ENCODE peak calls at places on chromosome 15, in eight cellular contexts. L is CD8-positive, alpha-beta T cell; N is keratinocyte; X is A549; W is fibroblast of the aortic adventitia; V is GM12865; T is fibroblast of pulmonary artery; E is HFF-Myc. H is an unnamed sample.

GRCh38 chr15:40407343-40407990 is 1.9 kb downstream of the IVD start:
- DNase-seq in V (peak), W (no peak), T (no peak), X (no peak), E (no peak), L (no peak), N (no peak), H (no peak)

GRCh38 chr15:67049351-67050044 is 15.9 kb upstream of the SMAD3 start:
- DNase-seq in W (peak), X (no peak), E (no peak), V (no peak), N (peak), T (peak), L (no peak), H (no peak)

GRCh38 chr15:83992356-83993031 is 243.1 kb upstream of the GOLGA6L4 start:
- DNase-seq in X (no peak), E (no peak), W (no peak), N (no peak), V (peak), L (no peak), T (no peak), H (no peak)

GRCh38 chr15:69308949-69309348 is 10.2 kb downstream of the PAQR5 start:
- DNase-seq in T (no peak), X (no peak), V (no peak), L (no peak), W (no peak), E (no peak), N (no peak), H (no peak)

GRCh38 chr15:40125950-40126349 is 17.3 kb upstream of the BMF start:
- DNase-seq in L (no peak), X (no peak), N (no peak), T (no peak), W (no peak), E (no peak), V (no peak), H (no peak)

GRCh38 chr15:40016224-40016865 is 22.6 kb downstream of the SRP14 start:
- DNase-seq in W (peak), X (no peak), E (no peak), T (peak), L (no peak), N (no peak), V (no peak), H (no peak)

GRCh38 chr15:100183921-100184480 is 157.8 kb downstream of the ADAMTS17 start:
- DNase-seq in T (no peak), V (no peak), X (no peak), W (no peak), L (no peak), N (no peak), E (no peak), H (no peak)

GRCh38 chr15:48718646-48719045 is 73.1 kb upstream of the FBN1 start:
- DNase-seq in E (no peak), W (peak), V (no peak), T (peak), N (no peak), L (no peak), X (no peak), H (no peak)

GRCh38 chr15:70687432-70687831 is 75.9 kb downstream of the UACA start:
- DNase-seq in E (no peak), N (no peak), X (no peak), W (no peak), V (no peak), T (no peak), L (no peak), H (no peak)

GRCh38 chr15:35998637-35999036 is 452.7 kb upstream of the DPH6 start:
- DNase-seq in W (no peak), T (no peak), N (no peak), V (no peak), X (no peak), L (no peak), E (no peak), H (no peak)

GRCh38 chr15:40511472-40512133 is 40.8 kb downstream of the CHST14 start:
- DNase-seq in E (no peak), T (peak), V (peak), L (no peak), N (no peak), X (peak), W (peak), H (no peak)

GRCh38 chr15:101664303-101664913 is 12.2 kb upstream of the TM2D3 start:
- DNase-seq in W (no peak), E (no peak), V (no peak), L (no peak), X (peak), N (no peak), T (no peak), H (no peak)

DNA sequence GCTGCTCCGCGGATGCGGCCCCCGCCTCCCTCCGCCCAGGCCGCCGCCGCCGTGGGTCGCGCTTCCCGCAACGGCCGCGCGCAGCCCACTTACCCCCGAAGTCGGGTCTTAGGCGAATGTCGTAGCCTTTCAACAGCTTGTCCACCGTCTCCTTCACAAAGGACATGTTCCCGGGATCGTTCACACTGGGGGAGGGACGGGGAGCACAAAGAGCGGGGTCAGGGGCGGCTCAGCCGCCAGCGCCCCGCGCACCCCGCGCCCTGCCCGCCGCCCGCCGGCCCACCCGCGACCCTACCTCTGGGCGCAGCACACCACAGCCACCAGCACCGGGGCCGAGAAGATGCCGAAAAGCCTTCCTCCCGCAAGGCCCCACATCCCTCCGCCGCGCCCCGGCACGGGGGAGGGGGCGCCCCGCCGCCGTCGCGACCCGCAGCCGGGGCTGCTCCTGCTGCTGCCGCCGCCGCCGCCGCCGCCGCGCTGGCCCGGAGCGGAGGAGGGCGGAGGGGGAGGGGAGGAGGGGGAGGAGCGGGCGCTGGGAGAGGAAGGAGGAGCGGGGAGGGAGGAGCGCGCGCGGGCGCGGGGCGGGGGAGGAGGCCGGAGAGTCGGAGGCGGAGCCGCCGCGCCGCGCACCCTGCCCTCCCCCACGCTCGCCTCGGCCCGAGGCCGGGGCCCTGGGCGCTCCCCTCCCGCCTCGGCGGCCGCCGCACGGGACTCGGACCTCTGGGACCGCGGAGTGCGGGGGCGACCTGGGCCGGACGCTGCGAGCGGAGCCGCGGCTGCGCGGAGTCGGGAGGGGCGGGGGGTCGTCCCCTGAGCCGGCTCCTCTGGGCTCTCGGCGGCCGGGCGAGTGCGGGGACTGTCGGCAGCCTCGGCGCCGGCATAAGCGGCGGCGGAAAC is at the start of gene GABRB3:
- DNase-seq in W (no peak), T (peak), N (no peak), V (no peak), E (no peak), X (peak), L (no peak), H (no peak)
- H3K4me3 ChIP-seq in W (peak), T (no peak), N (no peak), V (no peak), E (no peak), X (peak), L (no peak), H (peak)

DNA sequence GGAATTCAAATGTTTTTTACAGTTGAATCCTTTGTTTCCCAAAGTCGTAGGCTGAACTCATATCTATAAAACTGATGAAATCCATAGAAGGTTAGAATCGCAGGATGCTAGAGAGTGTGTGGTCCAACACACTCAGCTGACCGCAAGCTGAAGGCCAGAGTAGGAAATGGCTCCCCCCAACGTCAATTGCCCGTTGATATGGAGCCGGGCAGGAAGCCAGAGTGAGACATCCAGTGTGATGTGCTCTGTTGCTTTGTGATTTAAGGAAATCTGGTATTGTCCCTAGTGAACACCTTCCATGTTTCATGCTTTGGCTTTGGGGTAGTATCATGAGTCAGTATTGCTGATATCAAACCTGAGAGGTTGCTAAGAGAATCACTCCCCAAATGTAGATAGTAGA is 5.8 kb upstream of the MEX3B start:
- DNase-seq in X (no peak), W (peak), N (no peak), V (no peak), T (peak), L (no peak), E (no peak), H (no peak)
- TF ChIP-seq CTCF in X (no peak), W (no peak), N (no peak), V (no peak), T (peak), L (no peak), E (no peak), H (no peak)

DNA sequence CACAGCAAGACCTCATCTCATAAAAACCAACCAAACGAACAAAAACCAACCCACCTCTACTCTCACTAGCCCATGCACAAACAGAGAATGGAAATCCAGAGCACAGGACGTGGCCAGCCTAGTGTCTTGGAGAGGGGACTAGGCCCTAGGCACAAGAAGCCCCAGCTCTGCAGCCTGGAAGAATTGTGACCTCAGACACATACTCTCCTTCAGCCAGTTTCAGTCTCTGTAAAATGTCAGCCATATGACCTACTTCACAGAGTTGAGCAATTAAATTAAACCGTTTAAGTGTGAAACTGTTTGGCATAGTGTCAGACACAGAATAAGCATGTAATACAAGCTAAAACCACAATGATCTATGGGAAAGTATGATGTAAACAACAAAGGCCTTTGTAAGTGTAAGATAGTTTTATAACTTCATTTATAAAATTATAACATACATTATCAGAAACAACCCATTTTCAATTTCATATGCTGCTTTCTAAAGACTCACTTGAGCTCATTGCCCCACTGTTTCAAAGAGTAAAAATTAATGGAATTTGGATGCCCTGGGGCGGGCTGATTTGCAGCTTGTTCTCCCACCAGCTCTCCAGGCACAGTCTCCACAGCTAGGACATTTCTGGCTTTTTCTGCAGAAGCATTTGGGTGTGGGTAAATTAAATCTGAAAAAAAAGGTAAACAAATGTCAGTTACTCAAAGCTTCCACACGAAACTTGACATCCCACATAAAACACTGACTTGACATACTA is 32.9 kb downstream of the TBC1D2B start:
- DNase-seq in X (no peak), N (no peak), L (no peak), V (peak), W (no peak), E (no peak), T (no peak), H (no peak)
- H3K4me3 ChIP-seq in X (no peak), N (no peak), L (no peak), V (no peak), W (no peak), E (no peak), T (no peak), H (no peak)

DNA sequence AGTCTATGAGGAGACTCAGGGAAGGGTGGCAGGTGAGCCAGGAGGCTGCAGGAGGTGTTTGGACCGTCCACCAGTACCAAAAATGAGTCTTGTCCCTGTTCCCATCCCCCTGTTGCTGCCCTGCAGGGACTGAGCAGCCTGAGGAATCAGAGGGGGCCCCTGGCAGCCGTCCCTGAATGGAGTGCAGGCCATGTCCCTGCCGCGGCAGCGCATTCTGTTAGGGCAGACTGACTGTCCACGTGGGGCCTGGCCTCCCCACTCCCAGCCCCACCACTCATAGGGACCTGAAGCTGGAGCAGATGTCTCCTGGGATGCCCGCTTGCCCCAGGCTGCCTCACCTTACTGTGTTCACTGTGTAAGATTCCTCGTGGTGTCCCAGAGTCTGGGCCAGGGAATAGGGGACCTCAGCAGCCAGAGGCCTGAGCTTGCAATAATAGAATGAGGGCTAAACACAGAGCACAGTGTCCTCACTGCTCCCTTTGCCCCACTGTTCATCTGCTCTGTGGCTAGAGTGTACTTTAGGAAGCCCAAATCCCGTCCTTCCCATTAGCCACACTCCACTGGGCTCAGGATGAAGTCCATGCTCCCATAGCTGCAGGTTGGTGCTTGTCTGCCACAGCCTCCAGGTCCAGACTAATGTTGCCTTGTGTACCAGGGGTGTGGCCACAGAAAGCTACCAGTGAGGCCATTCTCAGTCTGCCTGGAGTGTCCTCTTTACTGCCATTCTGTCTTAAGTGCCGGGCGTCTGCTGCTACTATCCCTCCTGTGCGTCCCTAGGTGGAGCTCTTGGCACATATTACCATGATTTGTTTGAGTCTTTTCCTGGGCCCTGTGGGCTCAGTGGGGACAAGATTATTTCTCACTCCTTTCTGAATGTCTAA is 63.2 kb downstream of the HCN4 start:
- DNase-seq in W (peak), E (peak), V (peak), X (peak), L (no peak), N (peak), T (peak), H (peak)
- TF ChIP-seq CTCF in W (peak), E (peak), V (peak), X (peak), L (no peak), N (peak), T (peak), H (peak)

DNA sequence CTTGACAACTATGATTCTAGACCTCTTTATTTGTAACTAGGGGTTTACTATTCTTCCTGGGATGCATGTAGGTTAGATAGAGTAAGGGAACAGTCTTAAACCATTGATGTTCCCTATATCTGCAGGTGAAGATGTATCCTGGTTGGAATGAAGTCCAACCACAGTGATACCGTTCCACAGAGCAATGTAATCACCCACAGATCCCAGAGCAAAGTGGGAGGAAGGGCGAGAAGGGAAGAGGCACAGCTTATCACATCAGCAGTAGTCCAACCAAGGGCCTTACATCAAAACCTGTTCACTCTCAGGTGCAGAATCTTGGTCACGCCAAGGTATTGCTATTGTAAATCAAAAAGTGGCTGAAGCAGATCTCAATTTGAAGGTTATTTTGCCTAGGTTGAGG is 61.8 kb upstream of the LIPC start:
- DNase-seq in L (no peak), V (no peak), T (no peak), W (no peak), N (no peak), E (no peak), X (no peak), H (no peak)
- H3K4me3 ChIP-seq in L (no peak), V (no peak), T (no peak), W (no peak), N (no peak), E (no peak), X (no peak), H (no peak)